ENCODE peak calls at places on chromosomes 16 and 17, in five cellular contexts. One of them, this sample, is unnamed.

GRCh38 chr17:37761065-37761464 is 16.2 kb upstream of the HNF1B start:
- DNase-seq in lower leg skin: no peak
- DNase-seq in cardiac muscle cell: no peak
- DNase-seq in natural killer cell: no peak
- DNase-seq in coronary artery: no peak
- DNase-seq in this sample: no peak

GRCh38 chr16:4682616-4683254 is 10.6 kb upstream of the NUDT16L1 start:
- DNase-seq in coronary artery: no peak
- DNase-seq in cardiac muscle cell: peak; percentile 42
- DNase-seq in natural killer cell: no peak
- DNase-seq in lower leg skin: no peak
- DNase-seq in this sample: no peak

GRCh38 chr17:62913971-62914370 is 52.1 kb upstream of the TANC2 start:
- DNase-seq in cardiac muscle cell: no peak
- DNase-seq in lower leg skin: no peak
- DNase-seq in natural killer cell: no peak
- DNase-seq in coronary artery: no peak
- DNase-seq in this sample: no peak

GRCh38 chr16:22763655-22764054 is 50.3 kb upstream of the HS3ST2 start:
- DNase-seq in natural killer cell: no peak
- DNase-seq in lower leg skin: no peak
- DNase-seq in coronary artery: no peak
- DNase-seq in cardiac muscle cell: peak; percentile 27
- DNase-seq in this sample: no peak

GRCh38 chr16:84751241-84751640 is 51.4 kb downstream of the USP10 start:
- DNase-seq in natural killer cell: no peak
- DNase-seq in coronary artery: no peak
- DNase-seq in cardiac muscle cell: no peak
- DNase-seq in lower leg skin: no peak
- DNase-seq in this sample: no peak

GRCh38 chr16:13999895-14000425 is 71.2 kb upstream of the MRTFB start:
- DNase-seq in lower leg skin: no peak
- DNase-seq in coronary artery: peak; percentile 55
- DNase-seq in cardiac muscle cell: peak; percentile 86
- DNase-seq in natural killer cell: no peak
- DNase-seq in this sample: no peak

GRCh38 chr16:30061195-30061554 is 4.4 kb upstream of the ALDOA start:
- DNase-seq in coronary artery: no peak
- DNase-seq in cardiac muscle cell: no peak
- DNase-seq in natural killer cell: no peak
- DNase-seq in lower leg skin: no peak
- DNase-seq in this sample: no peak

GRCh38 chr16:47826070-47826469 is 329.7 kb downstream of the ABCC12 start:
- DNase-seq in coronary artery: no peak
- DNase-seq in lower leg skin: no peak
- DNase-seq in cardiac muscle cell: no peak
- DNase-seq in natural killer cell: no peak
- DNase-seq in this sample: no peak

GRCh38 chr16:47978491-47979490 is 177.0 kb downstream of the ABCC12 start:
- DNase-seq in coronary artery: no peak
- DNase-seq in natural killer cell: no peak
- DNase-seq in cardiac muscle cell: no peak
- DNase-seq in lower leg skin: no peak
- DNase-seq in this sample: no peak

GRCh38 chr17:80034977-80035686 is 540 bp downstream of the TBC1D16 start:
- DNase-seq in cardiac muscle cell: peak; percentile 44
- DNase-seq in lower leg skin: no peak
- DNase-seq in coronary artery: no peak
- DNase-seq in natural killer cell: peak; percentile 48
- DNase-seq in this sample: no peak

GRCh38 chr17:39943702-39944392 is 16.3 kb downstream of the LRRC3C start:
- DNase-seq in coronary artery: no peak
- DNase-seq in cardiac muscle cell: no peak
- DNase-seq in lower leg skin: no peak
- DNase-seq in natural killer cell: no peak
- DNase-seq in this sample: no peak

GRCh38 chr16:47873434-47873833 is 282.4 kb downstream of the ABCC12 start:
- DNase-seq in coronary artery: no peak
- DNase-seq in cardiac muscle cell: no peak
- DNase-seq in lower leg skin: no peak
- DNase-seq in natural killer cell: no peak
- DNase-seq in this sample: no peak

GRCh38 chr16:73713817-73714495 is 582.7 kb upstream of the PSMD7 start:
- DNase-seq in cardiac muscle cell: peak; percentile 52
- DNase-seq in coronary artery: no peak
- DNase-seq in natural killer cell: no peak
- DNase-seq in lower leg skin: no peak
- DNase-seq in this sample: no peak

GRCh38 chr16:80993293-80993691 is 13.4 kb downstream of the CMC2 start:
- DNase-seq in coronary artery: no peak
- DNase-seq in cardiac muscle cell: peak; percentile 73
- DNase-seq in natural killer cell: no peak
- DNase-seq in lower leg skin: no peak
- DNase-seq in this sample: no peak

GRCh38 chr17:49703557-49704277 is 4.0 kb downstream of the SLC35B1 start:
- DNase-seq in cardiac muscle cell: peak; percentile 48
- DNase-seq in coronary artery: no peak
- DNase-seq in natural killer cell: no peak
- DNase-seq in lower leg skin: no peak
- DNase-seq in this sample: no peak

GRCh38 chr17:2854662-2855061 is 58.4 kb downstream of the RAP1GAP2 start:
- DNase-seq in lower leg skin: no peak
- DNase-seq in natural killer cell: no peak
- DNase-seq in cardiac muscle cell: no peak
- DNase-seq in coronary artery: no peak
- DNase-seq in this sample: no peak

GRCh38 chr16:12901204-12901596 is 198 bp upstream of the SHISA9 start:
- DNase-seq in lower leg skin: no peak
- DNase-seq in cardiac muscle cell: peak; percentile 51
- DNase-seq in natural killer cell: no peak
- DNase-seq in coronary artery: no peak
- DNase-seq in this sample: no peak

GRCh38 chr17:55576237-55576998 is 65.2 kb upstream of the SMIM36 start:
- DNase-seq in lower leg skin: no peak
- DNase-seq in natural killer cell: no peak
- DNase-seq in coronary artery: no peak
- DNase-seq in cardiac muscle cell: no peak
- DNase-seq in this sample: no peak

GRCh38 chr16:71771571-71771970 is 37.1 kb downstream of the AP1G1 start:
- DNase-seq in cardiac muscle cell: no peak
- DNase-seq in natural killer cell: no peak
- DNase-seq in lower leg skin: no peak
- DNase-seq in coronary artery: no peak
- DNase-seq in this sample: no peak

GRCh38 chr17:79188048-79188447 is 113.4 kb downstream of the ENGASE start:
- DNase-seq in cardiac muscle cell: peak; percentile 42
- DNase-seq in lower leg skin: no peak
- DNase-seq in natural killer cell: no peak
- DNase-seq in coronary artery: no peak
- DNase-seq in this sample: no peak

GRCh38 chr17:47220531-47220999 is 11.4 kb downstream of the MYL4 start:
- DNase-seq in coronary artery: no peak
- DNase-seq in natural killer cell: peak; percentile 49
- DNase-seq in lower leg skin: no peak
- DNase-seq in cardiac muscle cell: no peak
- DNase-seq in this sample: no peak

GRCh38 chr17:65618516-65618915 is 57.1 kb upstream of the AXIN2 start:
- DNase-seq in natural killer cell: no peak
- DNase-seq in lower leg skin: no peak
- DNase-seq in cardiac muscle cell: no peak
- DNase-seq in coronary artery: no peak
- DNase-seq in this sample: no peak

GRCh38 chr17:47712330-47713023 is 18.5 kb downstream of the TBKBP1 start:
- DNase-seq in cardiac muscle cell: no peak
- DNase-seq in coronary artery: no peak
- DNase-seq in lower leg skin: no peak
- DNase-seq in natural killer cell: no peak
- DNase-seq in this sample: no peak

GRCh38 chr16:3223913-3224515 is 10.9 kb downstream of the ZNF200 start:
- DNase-seq in lower leg skin: no peak
- DNase-seq in coronary artery: no peak
- DNase-seq in cardiac muscle cell: no peak
- DNase-seq in natural killer cell: no peak
- DNase-seq in this sample: no peak
- TF ChIP-seq CTCF in lower leg skin: no peak
- TF ChIP-seq CTCF in coronary artery: no peak
- TF ChIP-seq CTCF in cardiac muscle cell: no peak
- TF ChIP-seq CTCF in natural killer cell: no peak
- TF ChIP-seq CTCF in this sample: no peak

GRCh38 chr17:54537656-54538055 is 363.0 kb upstream of the TOM1L1 start:
- DNase-seq in cardiac muscle cell: no peak
- DNase-seq in lower leg skin: no peak
- DNase-seq in natural killer cell: no peak
- DNase-seq in coronary artery: no peak
- DNase-seq in this sample: no peak

GRCh38 chr17:54530398-54530797 is 370.3 kb upstream of the TOM1L1 start:
- DNase-seq in cardiac muscle cell: no peak
- DNase-seq in coronary artery: no peak
- DNase-seq in lower leg skin: no peak
- DNase-seq in natural killer cell: no peak
- DNase-seq in this sample: no peak

DNA sequence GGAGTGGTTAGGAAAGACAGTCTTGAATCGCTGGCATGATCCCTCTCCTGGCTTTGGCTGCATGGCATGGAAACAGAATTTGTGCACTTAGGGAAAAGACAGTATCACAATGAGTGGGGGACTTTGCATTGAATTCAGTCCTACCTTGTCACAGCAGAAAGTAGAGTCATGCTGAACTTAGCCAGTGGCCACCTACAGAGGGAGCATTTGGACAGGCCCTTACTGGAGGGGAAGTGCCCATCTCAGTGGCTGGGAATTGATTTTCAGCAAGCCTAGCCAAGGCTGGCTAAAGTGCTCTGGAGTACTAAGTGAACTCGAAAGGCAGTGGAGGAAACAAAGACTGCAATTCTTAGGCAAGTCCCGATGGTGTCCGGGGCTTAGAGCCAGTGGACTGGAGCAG is 364.3 kb upstream of the TOM1L1 start:
- DNase-seq in coronary artery: no peak
- DNase-seq in lower leg skin: no peak
- DNase-seq in natural killer cell: no peak
- DNase-seq in cardiac muscle cell: no peak
- DNase-seq in this sample: no peak
- TF ChIP-seq CTCF in coronary artery: no peak
- TF ChIP-seq CTCF in lower leg skin: no peak
- TF ChIP-seq CTCF in natural killer cell: no peak
- TF ChIP-seq CTCF in cardiac muscle cell: no peak
- TF ChIP-seq CTCF in this sample: no peak

GRCh38 chr17:76556759-76557367 is 17.0 kb downstream of the PRCD start:
- DNase-seq in coronary artery: no peak
- DNase-seq in natural killer cell: peak; percentile 48
- DNase-seq in cardiac muscle cell: no peak
- DNase-seq in lower leg skin: no peak
- DNase-seq in this sample: no peak

GRCh38 chr17:76550712-76551615 is 11.1 kb downstream of the PRCD start:
- DNase-seq in lower leg skin: no peak
- DNase-seq in cardiac muscle cell: no peak
- DNase-seq in coronary artery: no peak
- DNase-seq in natural killer cell: no peak
- DNase-seq in this sample: no peak

GRCh38 chr17:76551685-76552084 is 11.8 kb downstream of the PRCD start:
- DNase-seq in lower leg skin: no peak
- DNase-seq in cardiac muscle cell: no peak
- DNase-seq in natural killer cell: no peak
- DNase-seq in coronary artery: no peak
- DNase-seq in this sample: no peak

GRCh38 chr17:76554131-76554530 is 14.3 kb downstream of the PRCD start:
- DNase-seq in natural killer cell: no peak
- DNase-seq in coronary artery: no peak
- DNase-seq in cardiac muscle cell: no peak
- DNase-seq in lower leg skin: no peak
- DNase-seq in this sample: no peak

DNA sequence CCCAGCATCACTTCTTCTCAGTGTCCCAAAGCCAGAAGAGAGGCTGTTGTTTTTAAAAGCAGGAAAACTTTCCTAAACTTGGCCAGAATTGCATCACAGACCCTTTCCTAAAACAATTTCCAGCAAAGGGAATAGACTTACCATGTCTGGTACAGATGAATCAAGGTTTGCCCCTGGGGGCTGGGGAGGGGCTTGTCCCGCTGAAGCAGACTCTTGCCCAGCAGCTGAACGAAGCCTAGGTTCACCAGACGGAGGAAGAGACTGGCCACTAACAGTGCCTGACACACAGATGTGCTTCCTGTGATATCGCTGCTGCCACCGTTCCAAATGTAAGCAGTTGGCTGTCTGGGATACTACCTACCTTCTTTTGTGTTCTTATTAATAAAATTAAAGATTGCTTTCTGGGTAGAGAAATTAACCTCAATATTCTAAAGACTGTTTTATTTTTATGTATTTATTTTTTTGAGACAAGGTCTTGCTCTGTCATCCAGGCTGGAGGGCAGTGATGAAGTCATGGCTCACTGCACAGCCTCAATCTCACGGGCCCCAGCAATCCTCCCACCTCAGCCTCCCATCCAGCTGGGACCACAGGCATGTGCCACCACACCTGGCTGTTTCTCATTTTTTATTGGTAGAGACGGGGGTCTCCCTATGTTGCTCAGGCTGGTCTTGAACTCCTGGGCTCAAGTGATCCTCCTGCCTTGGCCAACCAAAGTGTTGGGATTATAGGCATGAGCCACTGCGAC is 13.5 kb downstream of the PRCD start:
- DNase-seq in natural killer cell: no peak
- DNase-seq in cardiac muscle cell: no peak
- DNase-seq in lower leg skin: no peak
- DNase-seq in coronary artery: no peak
- DNase-seq in this sample: no peak
- TF ChIP-seq CTCF in natural killer cell: no peak
- TF ChIP-seq CTCF in cardiac muscle cell: no peak
- TF ChIP-seq CTCF in lower leg skin: no peak
- TF ChIP-seq CTCF in coronary artery: no peak
- TF ChIP-seq CTCF in this sample: no peak

GRCh38 chr17:43314582-43314981 is 80.8 kb upstream of the RNU2-1 start:
- DNase-seq in coronary artery: no peak
- DNase-seq in lower leg skin: no peak
- DNase-seq in natural killer cell: no peak
- DNase-seq in cardiac muscle cell: no peak
- DNase-seq in this sample: no peak

GRCh38 chr17:43309505-43310329 is 75.9 kb upstream of the RNU2-1 start:
- DNase-seq in coronary artery: no peak
- DNase-seq in natural killer cell: no peak
- DNase-seq in cardiac muscle cell: no peak
- DNase-seq in lower leg skin: peak; percentile 3
- DNase-seq in this sample: no peak

GRCh38 chr17:43312011-43312410 is 78.2 kb upstream of the RNU2-1 start:
- DNase-seq in lower leg skin: no peak
- DNase-seq in cardiac muscle cell: no peak
- DNase-seq in natural killer cell: no peak
- DNase-seq in coronary artery: no peak
- DNase-seq in this sample: no peak

DNA sequence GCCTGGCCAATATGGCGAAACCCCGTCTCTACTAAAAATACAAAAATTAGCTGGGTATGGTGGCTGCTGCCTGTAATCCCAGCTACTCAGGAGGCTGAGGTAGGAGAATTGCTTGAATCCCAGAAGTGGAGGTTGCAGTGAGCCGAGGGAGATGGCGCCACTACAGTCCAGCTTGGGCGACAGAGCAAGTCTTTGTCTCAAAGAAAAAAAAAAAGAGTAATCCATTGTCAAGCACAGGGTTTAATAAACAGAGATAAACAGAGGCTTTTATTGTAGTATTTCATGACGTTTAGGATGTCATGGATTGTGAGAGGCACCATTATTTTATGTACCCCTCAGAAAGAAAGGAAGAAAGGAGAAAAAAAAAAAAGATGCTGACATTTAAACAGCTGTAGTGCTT is 75.2 kb upstream of the RNU2-1 start:
- DNase-seq in cardiac muscle cell: no peak
- DNase-seq in coronary artery: no peak
- DNase-seq in natural killer cell: no peak
- DNase-seq in lower leg skin: peak; percentile 1
- DNase-seq in this sample: no peak
- TF ChIP-seq CTCF in cardiac muscle cell: no peak
- TF ChIP-seq CTCF in coronary artery: no peak
- TF ChIP-seq CTCF in natural killer cell: no peak
- TF ChIP-seq CTCF in lower leg skin: no peak
- TF ChIP-seq CTCF in this sample: no peak

This sample was measured in activated B cell treated with CpG ODN at 0.5 μM for 24 hours.